ENCODE peak calls at places on chromosome 22, in nine cellular contexts. One of them, this sample, is unnamed.

GRCh38 chr22:20109411-20110358 is 6.2 kb upstream of the RANBP1 start:
- DNase-seq in NCI-H748 treated with DMSO at 0.1 percent for 48 hours: no peak
- DNase-seq in AG09309: no peak
- DNase-seq in nucleus accumbens: no peak
- DNase-seq in LoVo: no peak
- DNase-seq in stimulated activated CD8-positive, alpha-beta memory T cell treated with anti-CD3 and anti-CD28 coated beads, Interleukin-15, amount 100 ng/mL, for 1 hour: no peak
- DNase-seq in Daoy: no peak
- DNase-seq in CD8-positive, alpha-beta T cell: no peak
- DNase-seq in left colon: no peak
- DNase-seq in this sample: no peak

GRCh38 chr22:24200616-24201212 is 19.4 kb downstream of the SUSD2 start:
- DNase-seq in NCI-H748 treated with DMSO at 0.1 percent for 48 hours: no peak
- DNase-seq in AG09309: peak
- DNase-seq in stimulated activated CD8-positive, alpha-beta memory T cell treated with anti-CD3 and anti-CD28 coated beads, Interleukin-15, amount 100 ng/mL, for 1 hour: no peak
- DNase-seq in Daoy: peak
- DNase-seq in left colon: no peak
- DNase-seq in LoVo: no peak
- DNase-seq in nucleus accumbens: no peak
- DNase-seq in CD8-positive, alpha-beta T cell: no peak
- DNase-seq in this sample: no peak

GRCh38 chr22:37362618-37363017 is 64.7 kb downstream of the ELFN2 start:
- DNase-seq in left colon: no peak
- DNase-seq in stimulated activated CD8-positive, alpha-beta memory T cell treated with anti-CD3 and anti-CD28 coated beads, Interleukin-15, amount 100 ng/mL, for 1 hour: no peak
- DNase-seq in nucleus accumbens: no peak
- DNase-seq in Daoy: no peak
- DNase-seq in AG09309: no peak
- DNase-seq in NCI-H748 treated with DMSO at 0.1 percent for 48 hours: no peak
- DNase-seq in LoVo: no peak
- DNase-seq in CD8-positive, alpha-beta T cell: no peak
- DNase-seq in this sample: no peak

GRCh38 chr22:39634530-39635399 is 64.2 kb downstream of the CACNA1I start:
- DNase-seq in left colon: peak
- DNase-seq in nucleus accumbens: no peak
- DNase-seq in AG09309: peak
- DNase-seq in LoVo: peak
- DNase-seq in NCI-H748 treated with DMSO at 0.1 percent for 48 hours: no peak
- DNase-seq in stimulated activated CD8-positive, alpha-beta memory T cell treated with anti-CD3 and anti-CD28 coated beads, Interleukin-15, amount 100 ng/mL, for 1 hour: no peak
- DNase-seq in Daoy: peak
- DNase-seq in CD8-positive, alpha-beta T cell: no peak
- DNase-seq in this sample: no peak

GRCh38 chr22:42949159-42949558 is 65.8 kb downstream of the PACSIN2 start:
- DNase-seq in Daoy: peak
- DNase-seq in NCI-H748 treated with DMSO at 0.1 percent for 48 hours: no peak
- DNase-seq in left colon: no peak
- DNase-seq in CD8-positive, alpha-beta T cell: no peak
- DNase-seq in stimulated activated CD8-positive, alpha-beta memory T cell treated with anti-CD3 and anti-CD28 coated beads, Interleukin-15, amount 100 ng/mL, for 1 hour: no peak
- DNase-seq in LoVo: peak
- DNase-seq in nucleus accumbens: no peak
- DNase-seq in AG09309: no peak
- DNase-seq in this sample: peak

GRCh38 chr22:23012081-23012622 is 58.2 kb upstream of the GNAZ start:
- DNase-seq in stimulated activated CD8-positive, alpha-beta memory T cell treated with anti-CD3 and anti-CD28 coated beads, Interleukin-15, amount 100 ng/mL, for 1 hour: no peak
- DNase-seq in nucleus accumbens: no peak
- DNase-seq in CD8-positive, alpha-beta T cell: no peak
- DNase-seq in AG09309: no peak
- DNase-seq in Daoy: no peak
- DNase-seq in NCI-H748 treated with DMSO at 0.1 percent for 48 hours: no peak
- DNase-seq in left colon: no peak
- DNase-seq in LoVo: no peak
- DNase-seq in this sample: no peak

GRCh38 chr22:39414886-39415285 is 15.3 kb downstream of the TAB1 start:
- DNase-seq in CD8-positive, alpha-beta T cell: no peak
- DNase-seq in Daoy: no peak
- DNase-seq in nucleus accumbens: no peak
- DNase-seq in LoVo: no peak
- DNase-seq in NCI-H748 treated with DMSO at 0.1 percent for 48 hours: no peak
- DNase-seq in left colon: no peak
- DNase-seq in stimulated activated CD8-positive, alpha-beta memory T cell treated with anti-CD3 and anti-CD28 coated beads, Interleukin-15, amount 100 ng/mL, for 1 hour: no peak
- DNase-seq in AG09309: no peak
- DNase-seq in this sample: no peak

GRCh38 chr22:48739348-48740085 is 1088.2 kb downstream of the BRD1 start:
- DNase-seq in AG09309: no peak
- DNase-seq in NCI-H748 treated with DMSO at 0.1 percent for 48 hours: no peak
- DNase-seq in Daoy: peak
- DNase-seq in CD8-positive, alpha-beta T cell: no peak
- DNase-seq in stimulated activated CD8-positive, alpha-beta memory T cell treated with anti-CD3 and anti-CD28 coated beads, Interleukin-15, amount 100 ng/mL, for 1 hour: no peak
- DNase-seq in nucleus accumbens: no peak
- DNase-seq in LoVo: no peak
- DNase-seq in left colon: no peak
- DNase-seq in this sample: peak

GRCh38 chr22:21719024-21719423 is 16.6 kb downstream of the YPEL1 start:
- DNase-seq in CD8-positive, alpha-beta T cell: no peak
- DNase-seq in nucleus accumbens: no peak
- DNase-seq in AG09309: no peak
- DNase-seq in Daoy: no peak
- DNase-seq in NCI-H748 treated with DMSO at 0.1 percent for 48 hours: no peak
- DNase-seq in left colon: no peak
- DNase-seq in LoVo: no peak
- DNase-seq in stimulated activated CD8-positive, alpha-beta memory T cell treated with anti-CD3 and anti-CD28 coated beads, Interleukin-15, amount 100 ng/mL, for 1 hour: no peak
- DNase-seq in this sample: no peak

GRCh38 chr22:21940521-21940920 is 12.1 kb downstream of the PPM1F start:
- DNase-seq in Daoy: peak
- DNase-seq in AG09309: no peak
- DNase-seq in nucleus accumbens: no peak
- DNase-seq in CD8-positive, alpha-beta T cell: no peak
- DNase-seq in stimulated activated CD8-positive, alpha-beta memory T cell treated with anti-CD3 and anti-CD28 coated beads, Interleukin-15, amount 100 ng/mL, for 1 hour: no peak
- DNase-seq in left colon: no peak
- DNase-seq in NCI-H748 treated with DMSO at 0.1 percent for 48 hours: no peak
- DNase-seq in LoVo: no peak
- DNase-seq in this sample: no peak

GRCh38 chr22:19336133-19337075 is 44.9 kb upstream of the CLTCL1 start:
- DNase-seq in nucleus accumbens: no peak
- DNase-seq in AG09309: no peak
- DNase-seq in stimulated activated CD8-positive, alpha-beta memory T cell treated with anti-CD3 and anti-CD28 coated beads, Interleukin-15, amount 100 ng/mL, for 1 hour: no peak
- DNase-seq in NCI-H748 treated with DMSO at 0.1 percent for 48 hours: no peak
- DNase-seq in CD8-positive, alpha-beta T cell: no peak
- DNase-seq in Daoy: no peak
- DNase-seq in left colon: peak
- DNase-seq in LoVo: no peak
- DNase-seq in this sample: no peak

GRCh38 chr22:45196926-45197605 is 33.3 kb downstream of the NUP50 start:
- DNase-seq in nucleus accumbens: no peak
- DNase-seq in LoVo: no peak
- DNase-seq in stimulated activated CD8-positive, alpha-beta memory T cell treated with anti-CD3 and anti-CD28 coated beads, Interleukin-15, amount 100 ng/mL, for 1 hour: no peak
- DNase-seq in left colon: no peak
- DNase-seq in NCI-H748 treated with DMSO at 0.1 percent for 48 hours: no peak
- DNase-seq in AG09309: no peak
- DNase-seq in Daoy: no peak
- DNase-seq in CD8-positive, alpha-beta T cell: no peak
- DNase-seq in this sample: no peak

GRCh38 chr22:27358096-27358870 is 443.3 kb downstream of the MN1 start:
- DNase-seq in stimulated activated CD8-positive, alpha-beta memory T cell treated with anti-CD3 and anti-CD28 coated beads, Interleukin-15, amount 100 ng/mL, for 1 hour: no peak
- DNase-seq in nucleus accumbens: no peak
- DNase-seq in LoVo: no peak
- DNase-seq in CD8-positive, alpha-beta T cell: no peak
- DNase-seq in Daoy: no peak
- DNase-seq in NCI-H748 treated with DMSO at 0.1 percent for 48 hours: peak
- DNase-seq in left colon: no peak
- DNase-seq in AG09309: no peak
- DNase-seq in this sample: no peak

GRCh38 chr22:17135153-17135760 is 14.1 kb upstream of the TMEM121B start:
- DNase-seq in NCI-H748 treated with DMSO at 0.1 percent for 48 hours: no peak
- DNase-seq in stimulated activated CD8-positive, alpha-beta memory T cell treated with anti-CD3 and anti-CD28 coated beads, Interleukin-15, amount 100 ng/mL, for 1 hour: no peak
- DNase-seq in nucleus accumbens: no peak
- DNase-seq in left colon: no peak
- DNase-seq in Daoy: no peak
- DNase-seq in LoVo: no peak
- DNase-seq in CD8-positive, alpha-beta T cell: no peak
- DNase-seq in AG09309: no peak
- DNase-seq in this sample: no peak

GRCh38 chr22:48155446-48155845 is 1393.0 kb downstream of the TBC1D22A start:
- DNase-seq in stimulated activated CD8-positive, alpha-beta memory T cell treated with anti-CD3 and anti-CD28 coated beads, Interleukin-15, amount 100 ng/mL, for 1 hour: no peak
- DNase-seq in left colon: no peak
- DNase-seq in AG09309: no peak
- DNase-seq in CD8-positive, alpha-beta T cell: no peak
- DNase-seq in Daoy: no peak
- DNase-seq in NCI-H748 treated with DMSO at 0.1 percent for 48 hours: no peak
- DNase-seq in LoVo: no peak
- DNase-seq in nucleus accumbens: no peak
- DNase-seq in this sample: no peak

GRCh38 chr22:39396156-39396796 is 3.3 kb upstream of the TAB1 start:
- DNase-seq in LoVo: no peak
- DNase-seq in stimulated activated CD8-positive, alpha-beta memory T cell treated with anti-CD3 and anti-CD28 coated beads, Interleukin-15, amount 100 ng/mL, for 1 hour: no peak
- DNase-seq in AG09309: no peak
- DNase-seq in CD8-positive, alpha-beta T cell: no peak
- DNase-seq in left colon: no peak
- DNase-seq in Daoy: peak
- DNase-seq in NCI-H748 treated with DMSO at 0.1 percent for 48 hours: no peak
- DNase-seq in nucleus accumbens: no peak
- DNase-seq in this sample: no peak

GRCh38 chr22:46336119-46337078 is 885 bp downstream of the TRMU start:
- DNase-seq in nucleus accumbens: peak
- DNase-seq in stimulated activated CD8-positive, alpha-beta memory T cell treated with anti-CD3 and anti-CD28 coated beads, Interleukin-15, amount 100 ng/mL, for 1 hour: no peak
- DNase-seq in NCI-H748 treated with DMSO at 0.1 percent for 48 hours: no peak
- DNase-seq in LoVo: no peak
- DNase-seq in left colon: peak
- DNase-seq in CD8-positive, alpha-beta T cell: no peak
- DNase-seq in AG09309: no peak
- DNase-seq in Daoy: no peak
- DNase-seq in this sample: no peak

GRCh38 chr22:46256358-46256958 is 6.4 kb upstream of the CDPF1 start:
- DNase-seq in LoVo: no peak
- DNase-seq in AG09309: no peak
- DNase-seq in nucleus accumbens: no peak
- DNase-seq in CD8-positive, alpha-beta T cell: no peak
- DNase-seq in NCI-H748 treated with DMSO at 0.1 percent for 48 hours: no peak
- DNase-seq in Daoy: no peak
- DNase-seq in left colon: no peak
- DNase-seq in stimulated activated CD8-positive, alpha-beta memory T cell treated with anti-CD3 and anti-CD28 coated beads, Interleukin-15, amount 100 ng/mL, for 1 hour: no peak
- DNase-seq in this sample: no peak

GRCh38 chr22:50218996-50219727 is 18.4 kb downstream of the SELENOO start:
- DNase-seq in CD8-positive, alpha-beta T cell: no peak
- DNase-seq in Daoy: peak
- DNase-seq in stimulated activated CD8-positive, alpha-beta memory T cell treated with anti-CD3 and anti-CD28 coated beads, Interleukin-15, amount 100 ng/mL, for 1 hour: no peak
- DNase-seq in nucleus accumbens: no peak
- DNase-seq in AG09309: no peak
- DNase-seq in NCI-H748 treated with DMSO at 0.1 percent for 48 hours: no peak
- DNase-seq in left colon: peak
- DNase-seq in LoVo: peak
- DNase-seq in this sample: peak

GRCh38 chr22:27517361-27517760 is 284.2 kb downstream of the MN1 start:
- DNase-seq in nucleus accumbens: no peak
- DNase-seq in NCI-H748 treated with DMSO at 0.1 percent for 48 hours: no peak
- DNase-seq in Daoy: no peak
- DNase-seq in left colon: no peak
- DNase-seq in AG09309: no peak
- DNase-seq in LoVo: no peak
- DNase-seq in CD8-positive, alpha-beta T cell: no peak
- DNase-seq in stimulated activated CD8-positive, alpha-beta memory T cell treated with anti-CD3 and anti-CD28 coated beads, Interleukin-15, amount 100 ng/mL, for 1 hour: no peak
- DNase-seq in this sample: no peak

GRCh38 chr22:31082606-31083376 is 1.7 kb downstream of the SMTN start:
- DNase-seq in Daoy: peak
- DNase-seq in left colon: peak
- DNase-seq in AG09309: no peak
- DNase-seq in LoVo: peak
- DNase-seq in nucleus accumbens: no peak
- DNase-seq in NCI-H748 treated with DMSO at 0.1 percent for 48 hours: no peak
- DNase-seq in stimulated activated CD8-positive, alpha-beta memory T cell treated with anti-CD3 and anti-CD28 coated beads, Interleukin-15, amount 100 ng/mL, for 1 hour: no peak
- DNase-seq in CD8-positive, alpha-beta T cell: peak
- DNase-seq in this sample: no peak

GRCh38 chr22:50726643-50727340 is 11.2 kb upstream of the ACR start:
- DNase-seq in AG09309: no peak
- DNase-seq in LoVo: no peak
- DNase-seq in nucleus accumbens: no peak
- DNase-seq in left colon: no peak
- DNase-seq in Daoy: no peak
- DNase-seq in CD8-positive, alpha-beta T cell: no peak
- DNase-seq in NCI-H748 treated with DMSO at 0.1 percent for 48 hours: no peak
- DNase-seq in stimulated activated CD8-positive, alpha-beta memory T cell treated with anti-CD3 and anti-CD28 coated beads, Interleukin-15, amount 100 ng/mL, for 1 hour: no peak
- DNase-seq in this sample: no peak

GRCh38 chr22:47175761-47176359 is 413.4 kb downstream of the TBC1D22A start:
- DNase-seq in stimulated activated CD8-positive, alpha-beta memory T cell treated with anti-CD3 and anti-CD28 coated beads, Interleukin-15, amount 100 ng/mL, for 1 hour: no peak
- DNase-seq in AG09309: no peak
- DNase-seq in NCI-H748 treated with DMSO at 0.1 percent for 48 hours: no peak
- DNase-seq in CD8-positive, alpha-beta T cell: no peak
- DNase-seq in nucleus accumbens: no peak
- DNase-seq in left colon: peak
- DNase-seq in LoVo: no peak
- DNase-seq in Daoy: no peak
- DNase-seq in this sample: peak

GRCh38 chr22:32024791-32025190 is 18.3 kb upstream of the SLC5A1 start:
- DNase-seq in NCI-H748 treated with DMSO at 0.1 percent for 48 hours: no peak
- DNase-seq in CD8-positive, alpha-beta T cell: no peak
- DNase-seq in Daoy: peak
- DNase-seq in left colon: no peak
- DNase-seq in stimulated activated CD8-positive, alpha-beta memory T cell treated with anti-CD3 and anti-CD28 coated beads, Interleukin-15, amount 100 ng/mL, for 1 hour: no peak
- DNase-seq in LoVo: no peak
- DNase-seq in AG09309: no peak
- DNase-seq in nucleus accumbens: no peak
- DNase-seq in this sample: no peak

GRCh38 chr22:41352058-41352457 is 29.7 kb upstream of the TEF start:
- DNase-seq in left colon: no peak
- DNase-seq in NCI-H748 treated with DMSO at 0.1 percent for 48 hours: no peak
- DNase-seq in Daoy: peak
- DNase-seq in stimulated activated CD8-positive, alpha-beta memory T cell treated with anti-CD3 and anti-CD28 coated beads, Interleukin-15, amount 100 ng/mL, for 1 hour: no peak
- DNase-seq in LoVo: peak
- DNase-seq in CD8-positive, alpha-beta T cell: no peak
- DNase-seq in nucleus accumbens: no peak
- DNase-seq in AG09309: peak
- DNase-seq in this sample: no peak

GRCh38 chr22:25165785-25166184 is 33.9 kb upstream of the CRYBB3 start:
- DNase-seq in LoVo: no peak
- DNase-seq in stimulated activated CD8-positive, alpha-beta memory T cell treated with anti-CD3 and anti-CD28 coated beads, Interleukin-15, amount 100 ng/mL, for 1 hour: no peak
- DNase-seq in AG09309: no peak
- DNase-seq in CD8-positive, alpha-beta T cell: no peak
- DNase-seq in left colon: no peak
- DNase-seq in Daoy: no peak
- DNase-seq in NCI-H748 treated with DMSO at 0.1 percent for 48 hours: no peak
- DNase-seq in nucleus accumbens: no peak
- DNase-seq in this sample: no peak

GRCh38 chr22:32621656-32622003 is 147.0 kb downstream of the FBXO7 start:
- DNase-seq in LoVo: no peak
- DNase-seq in Daoy: no peak
- DNase-seq in nucleus accumbens: no peak
- DNase-seq in AG09309: no peak
- DNase-seq in left colon: no peak
- DNase-seq in CD8-positive, alpha-beta T cell: no peak
- DNase-seq in NCI-H748 treated with DMSO at 0.1 percent for 48 hours: no peak
- DNase-seq in stimulated activated CD8-positive, alpha-beta memory T cell treated with anti-CD3 and anti-CD28 coated beads, Interleukin-15, amount 100 ng/mL, for 1 hour: no peak
- DNase-seq in this sample: no peak

GRCh38 chr22:31508536-31508935 is 12.2 kb downstream of the SFI1 start:
- DNase-seq in Daoy: no peak
- DNase-seq in left colon: no peak
- DNase-seq in stimulated activated CD8-positive, alpha-beta memory T cell treated with anti-CD3 and anti-CD28 coated beads, Interleukin-15, amount 100 ng/mL, for 1 hour: no peak
- DNase-seq in CD8-positive, alpha-beta T cell: no peak
- DNase-seq in LoVo: no peak
- DNase-seq in nucleus accumbens: no peak
- DNase-seq in NCI-H748 treated with DMSO at 0.1 percent for 48 hours: no peak
- DNase-seq in AG09309: no peak
- DNase-seq in this sample: no peak

GRCh38 chr22:44191036-44191454 is 10.3 kb downstream of the PARVG start:
- DNase-seq in LoVo: peak
- DNase-seq in CD8-positive, alpha-beta T cell: no peak
- DNase-seq in nucleus accumbens: no peak
- DNase-seq in AG09309: no peak
- DNase-seq in NCI-H748 treated with DMSO at 0.1 percent for 48 hours: no peak
- DNase-seq in stimulated activated CD8-positive, alpha-beta memory T cell treated with anti-CD3 and anti-CD28 coated beads, Interleukin-15, amount 100 ng/mL, for 1 hour: no peak
- DNase-seq in Daoy: no peak
- DNase-seq in left colon: no peak
- DNase-seq in this sample: no peak

GRCh38 chr22:49825944-49826602 is 1.6 kb downstream of the BRD1 start:
- DNase-seq in AG09309: no peak
- DNase-seq in stimulated activated CD8-positive, alpha-beta memory T cell treated with anti-CD3 and anti-CD28 coated beads, Interleukin-15, amount 100 ng/mL, for 1 hour: peak
- DNase-seq in NCI-H748 treated with DMSO at 0.1 percent for 48 hours: no peak
- DNase-seq in LoVo: no peak
- DNase-seq in nucleus accumbens: no peak
- DNase-seq in left colon: peak
- DNase-seq in Daoy: peak
- DNase-seq in CD8-positive, alpha-beta T cell: peak
- DNase-seq in this sample: peak